ENCODE peak calls at places on chromosomes 16 and 17, in eight cellular contexts. Q is AG09319; I is IMR-90; Z is left lung; E is stimulated activated CD8-positive, alpha-beta memory T cell treated with anti-CD3 and anti-CD28 coated beads, Interleukin-15, amount 100 ng/mL, for 24 hours; W is pons; K is NCI-H774; A is nucleus accumbens. V is an unnamed sample.

GRCh38 chr16:68902376-68903345 is 59.3 kb downstream of the TANGO6 start:
- DNase-seq in W (peak; percentile 70), Q (no peak), Z (no peak), K (peak; percentile 49), I (peak; percentile 63), A (peak; percentile 16), E (no peak), V (peak; percentile 70)

GRCh38 chr16:89121691-89122321 is 28.2 kb downstream of the ACSF3 start:
- DNase-seq in E (no peak), A (no peak), Z (no peak), Q (no peak), I (no peak), K (no peak), W (no peak), V (no peak)

GRCh38 chr16:72877374-72878028 is 170.4 kb downstream of the ZFHX3 start:
- DNase-seq in K (no peak), Q (no peak), E (no peak), I (peak; percentile 88), Z (no peak), W (no peak), A (no peak), V (no peak)

GRCh38 chr17:78316115-78316866 is 43.6 kb downstream of the SOCS3 start:
- DNase-seq in Q (no peak), E (no peak), I (no peak), Z (no peak), K (no peak), A (no peak), W (no peak), V (no peak)

GRCh38 chr17:79340286-79340685 is 265.7 kb downstream of the ENGASE start:
- DNase-seq in E (no peak), Z (no peak), W (no peak), A (no peak), Q (no peak), K (no peak), I (no peak), V (no peak)

GRCh38 chr16:20925780-20926179 is 25.2 kb downstream of the LYRM1 start:
- DNase-seq in W (no peak), Z (no peak), Q (no peak), K (no peak), A (no peak), E (no peak), I (no peak), V (no peak)

GRCh38 chr16:27430923-27431484 is 29.0 kb downstream of the IL21R start:
- DNase-seq in I (peak; percentile 52), E (no peak), K (no peak), W (no peak), Z (no peak), Q (no peak), A (no peak), V (no peak)

GRCh38 chr16:23026777-23027362 is 122.4 kb downstream of the USP31 start:
- DNase-seq in A (no peak), Z (no peak), K (no peak), I (peak; percentile 25), W (no peak), E (no peak), Q (no peak), V (no peak)

GRCh38 chr16:64351116-64351515 is 770.7 kb downstream of the CDH11 start:
- DNase-seq in K (no peak), Z (no peak), E (no peak), A (no peak), W (no peak), Q (no peak), I (no peak), V (no peak)

GRCh38 chr17:42167807-42168206 is 13.0 kb upstream of the RAB5C start:
- DNase-seq in E (no peak), Q (no peak), I (no peak), A (no peak), W (no peak), K (no peak), Z (no peak), V (no peak)

GRCh38 chr16:16045879-16046278 is 96.5 kb downstream of the ABCC1 start:
- DNase-seq in K (no peak), A (no peak), Z (no peak), I (no peak), W (no peak), Q (no peak), E (no peak), V (no peak)

GRCh38 chr17:57995076-57995956 is 7.3 kb upstream of the VEZF1 start:
- DNase-seq in W (peak; percentile 94), A (peak; percentile 40), I (peak; percentile 81), K (peak; percentile 80), E (no peak), Z (peak; percentile 56), Q (no peak), V (peak; percentile 87)

GRCh38 chr17:32265192-32265895 is at the start of gene RHBDL3:
- DNase-seq in E (no peak), W (no peak), A (no peak), Z (no peak), K (peak; percentile 14), I (no peak), Q (no peak), V (peak; percentile 47)

GRCh38 chr16:4500283-4500682 is 24.1 kb downstream of the HMOX2 start:
- DNase-seq in W (peak; percentile 86), Q (no peak), I (peak; percentile 88), K (no peak), A (no peak), Z (no peak), E (no peak), V (peak; percentile 78)

GRCh38 chr17:72614871-72615626 is 477.4 kb downstream of the SLC39A11 start:
- DNase-seq in W (peak; percentile 97), Q (no peak), E (no peak), I (peak; percentile 74), Z (no peak), K (no peak), A (peak; percentile 71), V (peak; percentile 94)

GRCh38 chr17:57954421-57955182 is 610 bp downstream of the CUEDC1 start:
- DNase-seq in Q (no peak), K (no peak), E (no peak), W (peak; percentile 60), A (peak; percentile 40), Z (peak; percentile 64), I (peak; percentile 46), V (peak; percentile 74)

GRCh38 chr16:64700628-64701027 is 421.2 kb downstream of the CDH11 start:
- DNase-seq in K (no peak), A (no peak), Q (no peak), Z (no peak), I (no peak), W (no peak), E (no peak), V (no peak)

GRCh38 chr17:489758-490329 is 137.2 kb upstream of the RPH3AL start:
- DNase-seq in W (no peak), Z (no peak), Q (no peak), I (peak; percentile 44), E (no peak), K (no peak), A (no peak), V (no peak)

GRCh38 chr17:45236002-45236606 is 14.4 kb downstream of the FMNL1 start:
- DNase-seq in Z (no peak), E (no peak), Q (no peak), W (no peak), K (no peak), A (no peak), I (no peak), V (no peak)

GRCh38 chr16:48347980-48348379 is 37.2 kb downstream of the SIAH1 start:
- DNase-seq in Q (no peak), I (no peak), W (peak; percentile 45), Z (no peak), A (no peak), E (no peak), K (no peak), V (no peak)

GRCh38 chr17:64155751-64156544 is 26.0 kb upstream of the ERN1 start:
- DNase-seq in K (no peak), Z (peak; percentile 70), I (peak; percentile 61), E (no peak), W (peak; percentile 99), A (peak; percentile 77), Q (no peak), V (peak; percentile 97)

GRCh38 chr17:51745993-51746392 is 412.5 kb downstream of the CA10 start:
- DNase-seq in E (no peak), A (no peak), K (no peak), W (no peak), Q (no peak), I (no peak), Z (no peak), V (no peak)

GRCh38 chr17:31096106-31096436 is 1.3 kb downstream of the NF1 start:
- DNase-seq in W (peak; percentile 34), E (no peak), K (no peak), Q (no peak), A (peak; percentile 22), I (no peak), Z (no peak), V (no peak)

GRCh38 chr17:54969658-54970572 is 1.4 kb downstream of the STXBP4 start:
- DNase-seq in K (no peak), Z (no peak), I (no peak), A (no peak), W (peak; percentile 3), E (no peak), Q (no peak), V (no peak)

GRCh38 chr16:77219437-77219836 is 20.2 kb downstream of the SYCE1L start:
- DNase-seq in W (no peak), A (no peak), Q (no peak), E (no peak), I (no peak), K (no peak), Z (no peak), V (no peak)